ENCODE peak calls at places on chromosomes 1 and 21, in six cellular contexts. D, C, T, I, K and P are unnamed samples.

GRCh38 chr1:174447866-174448530 is at the start of gene GPR52:
- DNase-seq in K (no peak), C (no peak), I (no peak), D (no peak), T (no peak), P (no peak)

GRCh38 chr1:156102634-156103511 is 11.6 kb upstream of the LMNA start:
- DNase-seq in I (no peak), T (no peak), C (no peak), K (no peak), D (no peak), P (no peak)

GRCh38 chr1:54608561-54609230 is 14.6 kb downstream of the FAM151A start:
- DNase-seq in C (no peak), I (no peak), D (no peak), K (no peak), T (no peak), P (no peak)

GRCh38 chr1:54336121-54336520 is 70.1 kb downstream of the SSBP3 start:
- DNase-seq in K (no peak), T (no peak), C (no peak), D (no peak), I (no peak), P (no peak)

GRCh38 chr21:36207577-36208320 is 51.1 kb downstream of the DOP1B start:
- DNase-seq in K (no peak), I (no peak), T (peak; percentile 51), D (no peak), C (no peak), P (no peak)

GRCh38 chr21:34936299-34936698 is 112.8 kb downstream of the RUNX1 start:
- DNase-seq in K (no peak), T (no peak), C (no peak), I (no peak), D (no peak), P (no peak)

GRCh38 chr1:34816778-34817177 is 24.0 kb downstream of the GJA4 start:
- DNase-seq in D (no peak), T (no peak), I (no peak), K (no peak), C (no peak), P (no peak)

GRCh38 chr1:65467536-65467935 is 47.1 kb downstream of the LEPR start:
- DNase-seq in T (peak; percentile 63), K (no peak), I (no peak), D (peak; percentile 33), C (peak; percentile 62), P (no peak)

GRCh38 chr1:94142022-94142421 is 21.1 kb upstream of the ABCA4 start:
- DNase-seq in D (no peak), I (no peak), K (no peak), T (no peak), C (no peak), P (no peak)

GRCh38 chr1:225437710-225438437 is 10.0 kb upstream of the LBR start:
- DNase-seq in D (no peak), K (no peak), T (no peak), C (no peak), I (no peak), P (no peak)

GRCh38 chr21:26105819-26106218 is 64.8 kb downstream of the APP start:
- DNase-seq in T (no peak), I (no peak), C (no peak), D (no peak), K (no peak), P (no peak)

GRCh38 chr21:26112127-26112742 is 58.3 kb downstream of the APP start:
- DNase-seq in T (no peak), K (no peak), I (no peak), D (no peak), C (no peak), P (no peak)

GRCh38 chr21:26110703-26111102 is 59.9 kb downstream of the APP start:
- DNase-seq in D (no peak), K (no peak), T (no peak), I (no peak), C (no peak), P (no peak)

GRCh38 chr21:26106562-26106961 is 64.0 kb downstream of the APP start:
- DNase-seq in C (no peak), D (no peak), K (no peak), I (no peak), T (no peak), P (no peak)

GRCh38 chr21:26107439-26107838 is 63.1 kb downstream of the APP start:
- DNase-seq in D (no peak), T (no peak), C (no peak), K (no peak), I (no peak), P (no peak)
- H3K27ac ChIP-seq in D (no peak overlapping the region), T (no peak overlapping the region), C (no peak overlapping the region), K (peak overlapping the region; percentile 39), I (no peak overlapping the region), P (no peak overlapping the region)

GRCh38 chr1:111448482-111448917 is 556 bp downstream of the WDR77 start:
- DNase-seq in D (no peak), I (no peak), C (peak; percentile 10), K (no peak), T (no peak), P (no peak)
- H3K27ac ChIP-seq in D (peak overlapping the region; percentile 76), I (no peak overlapping the region), C (no peak overlapping the region), K (peak overlapping the region; percentile 63), T (peak overlapping the region; percentile 63), P (peak overlapping the region; percentile 36)

GRCh38 chr1:206949208-206949607 is 2.9 kb upstream of the PIGR start:
- DNase-seq in T (no peak), K (no peak), D (no peak), I (no peak), C (no peak), P (no peak)
- H3K27ac ChIP-seq in T (no peak overlapping the region), K (no peak overlapping the region), D (no peak overlapping the region), I (no peak overlapping the region), C (no peak overlapping the region), P (no peak overlapping the region)

DNA sequence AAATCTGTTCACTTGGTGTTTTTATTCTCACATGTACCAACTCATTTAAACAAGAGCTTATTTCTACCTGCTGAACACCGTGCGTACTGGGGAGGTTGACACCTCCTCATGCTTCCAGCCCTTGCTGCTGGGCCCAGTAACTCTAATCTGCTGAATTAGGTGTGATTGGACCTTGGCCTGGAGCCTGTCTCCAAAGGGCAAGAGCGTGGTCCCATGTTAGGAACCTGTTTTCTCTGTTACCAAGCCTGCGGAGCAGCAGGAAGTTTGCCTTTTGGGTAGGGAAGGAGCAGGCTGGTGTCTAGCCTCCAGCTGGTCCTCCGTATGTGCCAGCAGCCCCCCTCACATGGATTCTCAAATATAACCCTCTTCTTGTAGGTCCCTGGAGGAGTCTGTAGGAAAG is 10.9 kb upstream of the SLC27A3 start:
- DNase-seq in C (no peak), D (no peak), T (no peak), K (no peak), I (no peak), P (no peak)
- H3K27ac ChIP-seq in C (peak overlapping the region; percentile 25), D (no peak overlapping the region), T (no peak overlapping the region), K (peak overlapping the region; percentile 59), I (no peak overlapping the region), P (peak overlapping the region; percentile 76)